ENCODE peak calls at places on chromosome 16, in six cellular contexts. B is T-cell; A is stimulated activated naive CD8-positive, alpha-beta T cell treated with anti-CD3 and anti-CD28 coated beads, Interleukin-15, Interleukin-2, amounts not matched to agents 100 U/mL and 50 U/mL, for 24 hours; P is naive thymus-derived CD4-positive, alpha-beta T cell; R is heart right ventricle; J is stimulated activated naive B cell treated with anti-CD40 and anti-IgM and Interleukin-4, amounts not matched to agents 10 μg/mL and 1 μg/mL and 100 μg/mL, for 72 hours. X is an unnamed sample.

GRCh38 chr16:3564889-3565141 is 12.4 kb downstream of the NLRC3 start:
- ATAC-seq in J (no peak), P (no peak), A (no peak), B (no peak), R (no peak), X (no peak)

GRCh38 chr16:3188925-3189825 is 1.2 kb downstream of the OR1F1 start:
- ATAC-seq in B (peak), J (peak), P (peak), A (peak), R (no peak), X (peak)

GRCh38 chr16:65916995-65917394 is 449.5 kb upstream of the CDH5 start:
- ATAC-seq in B (no peak), A (no peak), J (no peak), R (no peak), P (no peak), X (no peak)

GRCh38 chr16:4489030-4489429 is 12.8 kb downstream of the HMOX2 start:
- ATAC-seq in J (no peak), R (no peak), B (no peak), P (no peak), A (no peak), X (no peak)

GRCh38 chr16:73210084-73210483 is 162.2 kb upstream of the ZFHX3 start:
- ATAC-seq in R (no peak), B (no peak), A (no peak), J (no peak), P (no peak), X (no peak)

GRCh38 chr16:75416904-75417565 is 16.3 kb downstream of the CFDP1 start:
- ATAC-seq in B (no peak), J (no peak), R (no peak), P (no peak), A (no peak), X (no peak)

GRCh38 chr16:28001642-28002041 is 61.9 kb downstream of the GSG1L start:
- ATAC-seq in R (peak), J (no peak), B (no peak), A (no peak), P (no peak), X (no peak)

GRCh38 chr16:86777098-86777946 is 199.0 kb downstream of the FOXL1 start:
- ATAC-seq in R (no peak), B (no peak), P (no peak), J (no peak), A (no peak), X (no peak)

GRCh38 chr16:27359051-27359450 is 42.9 kb upstream of the IL21R start:
- ATAC-seq in R (no peak), B (no peak), J (no peak), A (no peak), P (no peak), X (no peak)

GRCh38 chr16:81601008-81601428 is 156.4 kb downstream of the CMIP start:
- ATAC-seq in B (no peak), R (peak), A (no peak), P (no peak), J (no peak), X (peak)

GRCh38 chr16:18937390-18937789 is 11.2 kb upstream of the SMG1 start:
- ATAC-seq in P (no peak), J (no peak), B (no peak), R (no peak), A (no peak), X (no peak)

GRCh38 chr16:64983983-64984382 is 137.9 kb downstream of the CDH11 start:
- ATAC-seq in A (no peak), B (no peak), J (no peak), R (peak), P (no peak), X (no peak)

GRCh38 chr16:81061307-81061640 is 15.8 kb downstream of the C16orf46 start:
- ATAC-seq in A (no peak), J (no peak), P (no peak), B (no peak), R (no peak), X (no peak)

GRCh38 chr16:84091460-84091859 is 25.3 kb downstream of the MBTPS1 start:
- ATAC-seq in P (no peak), J (no peak), R (no peak), B (no peak), A (no peak), X (no peak)

GRCh38 chr16:377419-377951 is 4.3 kb downstream of the PGAP6 start:
- ATAC-seq in P (no peak), A (no peak), J (no peak), R (no peak), B (no peak), X (no peak)

GRCh38 chr16:1940273-1941161 is 2.5 kb downstream of the MSRB1 start:
- ATAC-seq in R (no peak), J (no peak), B (no peak), P (no peak), A (no peak), X (no peak)

GRCh38 chr16:84929421-84930297 is 81.7 kb downstream of the ZDHHC7 start:
- ATAC-seq in P (no peak), R (no peak), B (no peak), A (no peak), J (no peak), X (no peak)

GRCh38 chr16:72927199-72928088 is 120.5 kb downstream of the ZFHX3 start:
- ATAC-seq in B (no peak), J (no peak), R (no peak), P (peak), A (no peak), X (peak)

GRCh38 chr16:11264155-11264832 is 4.8 kb downstream of the TNP2 start:
- ATAC-seq in A (no peak), P (no peak), R (no peak), B (no peak), J (peak), X (no peak)

GRCh38 chr16:15435216-15435864 is 952 bp downstream of the BMERB1 start:
- ATAC-seq in R (peak), A (no peak), J (no peak), B (no peak), P (no peak), X (no peak)

GRCh38 chr16:56116577-56116964 is 74.7 kb upstream of the GNAO1 start:
- ATAC-seq in P (no peak), J (no peak), A (no peak), B (no peak), R (no peak), X (no peak)

GRCh38 chr16:82264781-82265180 is 94.8 kb upstream of the MPHOSPH6 start:
- ATAC-seq in R (no peak), B (no peak), P (no peak), J (no peak), A (no peak), X (no peak)

GRCh38 chr16:10130482-10130996 is 51.7 kb downstream of the GRIN2A start:
- ATAC-seq in R (no peak), B (no peak), P (no peak), A (no peak), J (no peak), X (no peak)

GRCh38 chr16:13036600-13036999 is 135.2 kb downstream of the SHISA9 start:
- ATAC-seq in B (no peak), A (no peak), P (no peak), J (no peak), R (no peak), X (no peak)

GRCh38 chr16:66578596-66579531 is at the start of gene CMTM2:
- ATAC-seq in B (peak), J (peak), P (peak), A (peak), R (peak), X (peak)

GRCh38 chr16:87541004-87541881 is 48.4 kb upstream of the ZCCHC14 start:
- ATAC-seq in B (no peak), R (peak), J (no peak), P (no peak), A (no peak), X (peak)

GRCh38 chr16:2511128-2511785 is 2.5 kb upstream of the ATP6V0C start:
- ATAC-seq in B (no peak), P (no peak), A (no peak), R (no peak), J (no peak), X (no peak)

GRCh38 chr16:23595246-23595950 is 718 bp downstream of the NDUFAB1 start:
- ATAC-seq in R (no peak), A (no peak), B (no peak), P (no peak), J (peak), X (peak)

GRCh38 chr16:27195941-27196595 is 7.3 kb upstream of the KDM8 start:
- ATAC-seq in P (peak), R (no peak), B (peak), J (no peak), A (peak), X (no peak)